ENCODE peak calls at places on chromosomes 1 and 21, in four cellular contexts. I is A549, S is K562, M is HepG2. G is an unnamed sample.

GRCh38 chr1:167776616-167777252 is 55.0 kb downstream of the MPZL1 start:
- DNase-seq in S (no peak), M (no peak), I (no peak), G (no peak)

GRCh38 chr1:111475706-111476105 is 1.9 kb downstream of the C1orf162 start:
- DNase-seq in M (no peak), S (no peak), I (no peak), G (no peak)

GRCh38 chr1:19435851-19436465 is 49.4 kb downstream of the CAPZB start:
- DNase-seq in S (no peak), I (no peak), M (peak; percentile 44), G (peak; percentile 71)

GRCh38 chr1:159843459-159843858 is 16.8 kb downstream of the SLAMF8 start:
- DNase-seq in S (no peak), I (no peak), M (no peak), G (no peak)

GRCh38 chr1:162230096-162230495 is 146.6 kb downstream of the SPATA46 start:
- DNase-seq in S (no peak), M (no peak), I (peak; percentile 9), G (no peak)

GRCh38 chr1:7110306-7110705 is 325.1 kb downstream of the CAMTA1 start:
- DNase-seq in I (no peak), M (no peak), S (no peak), G (peak; percentile 21)

GRCh38 chr1:6942990-6943389 is 157.7 kb downstream of the CAMTA1 start:
- DNase-seq in I (no peak), S (no peak), M (no peak), G (no peak)

GRCh38 chr1:183711691-183712401 is 58.7 kb upstream of the APOBEC4 start:
- DNase-seq in S (no peak), M (no peak), I (no peak), G (peak; percentile 58)

GRCh38 chr1:235857756-235858155 is 8.9 kb downstream of the LYST start:
- DNase-seq in S (no peak), I (no peak), M (no peak), G (no peak)

GRCh38 chr1:219938706-219939105 is 10.3 kb upstream of the SLC30A10 start:
- DNase-seq in M (no peak), S (peak; percentile 68), I (no peak), G (peak; percentile 51)

GRCh38 chr1:220879090-220879508 is at the start of gene HLX:
- DNase-seq in S (peak; percentile 96), I (peak; percentile 80), M (no peak), G (peak; percentile 92)

GRCh38 chr1:8423702-8424538 is 106.0 kb downstream of the SLC45A1 start:
- DNase-seq in M (peak; percentile 71), I (peak; percentile 57), S (peak; percentile 78), G (peak; percentile 65)

GRCh38 chr1:161070737-161071136 is 1.0 kb upstream of the ARHGAP30 start:
- DNase-seq in M (no peak), S (no peak), I (no peak), G (no peak)

GRCh38 chr21:33109574-33110339 is 39.8 kb downstream of the OLIG1 start:
- DNase-seq in S (no peak), M (no peak), I (no peak), G (no peak)

GRCh38 chr1:4711944-4712343 is 57.5 kb downstream of the AJAP1 start:
- DNase-seq in S (no peak), I (no peak), M (no peak), G (no peak)

GRCh38 chr1:9317591-9318331 is 25.1 kb downstream of the SPSB1 start:
- DNase-seq in M (no peak), I (peak; percentile 45), S (no peak), G (peak; percentile 74)

GRCh38 chr1:215539803-215540575 is 27.1 kb upstream of the KCTD3 start:
- DNase-seq in M (no peak), S (no peak), I (no peak), G (peak; percentile 23)

GRCh38 chr1:211375949-211376348 is 49.3 kb downstream of the TRAF5 start:
- DNase-seq in S (no peak), I (no peak), M (no peak), G (no peak)

GRCh38 chr1:43858324-43858723 is 75.3 kb upstream of the ARTN start:
- DNase-seq in M (peak; percentile 27), S (no peak), I (no peak), G (peak; percentile 99)

GRCh38 chr1:167722152-167722869 is 529 bp downstream of the MPZL1 start:
- DNase-seq in S (peak; percentile 73), M (peak; percentile 27), I (peak; percentile 41), G (peak; percentile 19)

GRCh38 chr21:21046063-21046462 is 47.9 kb downstream of the NCAM2 start:
- DNase-seq in M (no peak), I (no peak), S (no peak), G (no peak)

GRCh38 chr21:17435565-17436543 is 77.0 kb upstream of the CXADR start:
- DNase-seq in M (no peak), I (peak; percentile 12), S (no peak), G (no peak)

GRCh38 chr1:99170516-99170915 is 93.8 kb upstream of the PLPPR4 start:
- DNase-seq in M (no peak), S (no peak), I (peak; percentile 7), G (peak; percentile 66)

GRCh38 chr1:58891347-58891746 is 107.5 kb upstream of the JUN start:
- DNase-seq in M (no peak), S (no peak), I (no peak), G (no peak)

GRCh38 chr1:219999821-220000220 is 46.5 kb downstream of the EPRS1 start:
- DNase-seq in S (no peak), M (no peak), I (no peak), G (no peak)

GRCh38 chr1:39293375-39294070 is 89.0 kb downstream of the MACF1 start:
- DNase-seq in I (no peak), S (no peak), M (no peak), G (peak; percentile 43)

GRCh38 chr1:61124691-61125090 is 42.3 kb downstream of the NFIA start:
- DNase-seq in M (no peak), I (no peak), S (no peak), G (no peak)

GRCh38 chr1:8844421-8845063 is 27.1 kb upstream of the RERE start:
- DNase-seq in S (peak; percentile 65), M (no peak), I (no peak), G (no peak)

GRCh38 chr1:187626056-187626455 is 797.3 kb downstream of the PLA2G4A start:
- DNase-seq in S (no peak), I (no peak), M (no peak), G (peak; percentile 5)

GRCh38 chr1:151537112-151537511 is 3.0 kb upstream of the TUFT1 start:
- DNase-seq in S (no peak), I (peak; percentile 90), M (no peak), G (peak; percentile 99)

GRCh38 chr1:55539652-55540512 is 324.7 kb upstream of the USP24 start:
- DNase-seq in S (no peak), I (no peak), M (no peak), G (no peak)

GRCh38 chr1:116508984-116509980 is 61.5 kb downstream of the CD58 start:
- DNase-seq in S (peak; percentile 51), I (peak; percentile 73), M (peak; percentile 89), G (peak; percentile 84)

GRCh38 chr1:76269175-76269574 is 194.6 kb downstream of the ST6GALNAC3 start:
- DNase-seq in I (no peak), S (no peak), M (no peak), G (peak; percentile 49)

GRCh38 chr21:24658926-24659325 is 948.4 kb downstream of the MRPL39 start:
- DNase-seq in I (no peak), S (no peak), M (no peak), G (no peak)

GRCh38 chr1:19786988-19787423 is 12.7 kb downstream of the TMCO4 start:
- DNase-seq in S (no peak), I (no peak), M (no peak), G (no peak)

GRCh38 chr1:223029985-223030769 is 112.9 kb downstream of the TLR5 start:
- DNase-seq in S (no peak), M (no peak), I (no peak), G (no peak)

GRCh38 chr1:226983247-226983997 is 43.3 kb downstream of the COQ8A start:
- DNase-seq in I (no peak), M (no peak), S (no peak), G (no peak)

GRCh38 chr1:226980565-226981385 is 40.7 kb downstream of the COQ8A start:
- DNase-seq in M (no peak), I (no peak), S (no peak), G (no peak)

GRCh38 chr1:226982451-226983177 is 42.5 kb downstream of the COQ8A start:
- DNase-seq in M (no peak), I (no peak), S (no peak), G (no peak)

GRCh38 chr1:226981386-226981817 is 41.3 kb downstream of the COQ8A start:
- DNase-seq in S (no peak), I (no peak), M (no peak), G (no peak)

DNA sequence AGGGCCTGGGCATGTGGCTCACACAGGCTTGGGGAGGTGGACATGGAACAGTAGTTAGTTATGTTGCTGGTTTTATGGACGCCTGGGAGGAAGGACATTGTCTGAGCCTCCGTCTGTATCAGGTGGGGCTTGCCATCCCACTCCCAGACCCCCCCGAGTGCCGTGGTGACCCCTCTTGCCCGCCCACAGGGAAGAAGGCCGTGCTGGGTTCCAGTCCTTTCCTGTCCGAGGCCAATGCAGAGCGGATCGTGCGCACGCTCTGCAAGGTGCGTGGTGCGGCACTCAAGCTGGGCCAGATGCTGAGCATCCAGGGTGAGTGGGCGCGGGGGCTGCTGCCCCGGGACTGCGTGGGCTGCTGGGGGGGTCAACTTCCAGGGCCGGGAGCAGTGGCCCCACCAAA is 41.7 kb downstream of the COQ8A start:
- DNase-seq in M (no peak), I (no peak), S (no peak), G (no peak)
- TF ChIP-seq MAZ in M (no peak), I (no peak), S (no peak), G (no peak)

DNA sequence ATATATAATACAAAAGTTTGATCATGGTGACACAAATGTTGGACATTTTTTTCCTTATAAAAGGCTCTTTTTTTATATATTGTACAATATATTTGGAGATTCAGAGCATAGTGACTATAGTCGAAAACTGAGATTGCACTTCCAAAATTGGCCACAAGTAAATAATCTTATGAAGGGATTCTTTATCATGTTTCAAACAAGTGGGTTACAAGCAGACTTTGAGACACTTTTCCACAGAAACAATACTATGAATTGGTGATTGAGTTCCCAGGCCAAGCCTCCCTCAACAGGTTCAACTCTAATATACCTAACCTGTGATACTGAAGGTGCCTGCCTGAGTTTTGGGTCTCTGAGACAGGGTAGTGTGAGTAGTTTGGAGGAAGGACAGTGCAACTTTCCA is 13.8 kb downstream of the LEPR start:
- DNase-seq in S (no peak), I (no peak), M (no peak), G (no peak)
- TF ChIP-seq MAZ in S (no peak), I (no peak), M (no peak), G (no peak)

GRCh38 chr1:107153033-107153432 is 12.2 kb downstream of the NTNG1 start:
- DNase-seq in S (no peak), M (peak; percentile 2), I (no peak), G (no peak)
- TF ChIP-seq MAZ in S (no peak), M (no peak), I (no peak), G (no peak)

GRCh38 chr21:34526618-34527290 is 14.7 kb upstream of the KCNE1 start:
- DNase-seq in M (peak; percentile 96), I (peak; percentile 93), S (no peak), G (peak; percentile 100)
- TF ChIP-seq MAZ in M (peak; percentile 75), I (no peak), S (no peak), G (peak; percentile 97)